ENCODE peak calls at places on chromosome 1, in ten cellular contexts. I is ELR; F is H7; L is G401; S is DND-41; J is CD4-positive, CD25-positive, alpha-beta regulatory T cell; M is stimulated activated CD8-positive, alpha-beta memory T cell treated with anti-CD3 and anti-CD28 coated beads, Interleukin-7, amount 100 ng/mL, for 1 hour; G is pancreas; N is fibroblast of lung; E is neural crest cell. O is an unnamed sample.

GRCh38 chr1:47024138-47024856 is 828 bp downstream of the CYP4X1 start:
- DNase-seq in I (no peak), F (peak; percentile 19), L (peak; percentile 35), S (no peak), J (no peak), M (no peak), G (no peak), N (no peak), E (no peak), O (no peak)

GRCh38 chr1:32702599-32703478 is at the start of gene SYNC:
- DNase-seq in I (peak; percentile 68), F (peak; percentile 91), L (no peak), S (no peak), J (peak; percentile 29), M (no peak), G (no peak), N (peak; percentile 89), E (no peak), O (peak; percentile 26)

GRCh38 chr1:16677552-16678423 is 11.0 kb upstream of the RNU1-3 start:
- DNase-seq in I (peak; percentile 72), F (peak; percentile 82), L (peak; percentile 35), S (peak; percentile 57), J (peak; percentile 16), M (peak; percentile 10), G (peak; percentile 61), N (peak; percentile 36), E (no peak), O (peak; percentile 63)

GRCh38 chr1:240031414-240031813 is 60.3 kb upstream of the FMN2 start:
- DNase-seq in I (peak; percentile 87), F (no peak), L (no peak), S (no peak), J (no peak), M (no peak), G (no peak), N (peak; percentile 76), E (no peak), O (no peak)

GRCh38 chr1:2253036-2253796 is 25.1 kb downstream of the SKI start:
- DNase-seq in I (no peak), F (no peak), L (peak; percentile 68), S (no peak), J (no peak), M (no peak), G (no peak), N (no peak), E (no peak), O (no peak)

GRCh38 chr1:20403423-20404145 is 82.4 kb downstream of the CAMK2N1 start:
- DNase-seq in I (no peak), F (no peak), L (peak; percentile 34), S (no peak), J (no peak), M (no peak), G (no peak), N (no peak), E (no peak), O (no peak)

GRCh38 chr1:1554926-1555915 is 14.8 kb upstream of the TMEM240 start:
- DNase-seq in I (peak; percentile 85), F (no peak), L (peak; percentile 74), S (no peak), J (no peak), M (no peak), G (no peak), N (peak; percentile 85), E (peak; percentile 48), O (peak; percentile 73)

GRCh38 chr1:85484264-85484663 is 19.3 kb upstream of the DDAH1 start:
- DNase-seq in I (peak; percentile 55), F (no peak), L (no peak), S (no peak), J (no peak), M (no peak), G (no peak), N (peak; percentile 61), E (no peak), O (peak; percentile 13)

O was measured in epithelial cell of esophagus.